ENCODE peak calls at places on chromosomes 6 and 20, in six cellular contexts. One of them, this sample, is unnamed.

GRCh38 chr6:104638841-104639290 is 220.9 kb downstream of the HACE1 start:
- DNase-seq in HT1080: no peak
- DNase-seq in natural killer cell: no peak
- DNase-seq in cardiac septum: no peak
- DNase-seq in iPS-NIHi11: no peak
- DNase-seq in epithelial cell of proximal tubule: no peak
- DNase-seq in this sample: peak

GRCh38 chr6:96213768-96214167 is 198.0 kb downstream of the FUT9 start:
- DNase-seq in HT1080: no peak
- DNase-seq in natural killer cell: no peak
- DNase-seq in cardiac septum: no peak
- DNase-seq in iPS-NIHi11: no peak
- DNase-seq in epithelial cell of proximal tubule: no peak
- DNase-seq in this sample: no peak

GRCh38 chr6:18215436-18215835 is 48.9 kb downstream of the DEK start:
- DNase-seq in HT1080: no peak
- DNase-seq in natural killer cell: no peak
- DNase-seq in cardiac septum: no peak
- DNase-seq in iPS-NIHi11: no peak
- DNase-seq in epithelial cell of proximal tubule: no peak
- DNase-seq in this sample: no peak

GRCh38 chr20:48656661-48657211 is 171.1 kb downstream of the PREX1 start:
- DNase-seq in HT1080: peak
- DNase-seq in natural killer cell: no peak
- DNase-seq in cardiac septum: no peak
- DNase-seq in iPS-NIHi11: peak
- DNase-seq in epithelial cell of proximal tubule: no peak
- DNase-seq in this sample: no peak

GRCh38 chr6:49918787-49919186 is 45.2 kb downstream of the DEFB114 start:
- DNase-seq in HT1080: no peak
- DNase-seq in natural killer cell: no peak
- DNase-seq in cardiac septum: no peak
- DNase-seq in iPS-NIHi11: peak
- DNase-seq in epithelial cell of proximal tubule: no peak
- DNase-seq in this sample: no peak

GRCh38 chr20:36390719-36391415 is 84.7 kb downstream of the DLGAP4 start:
- DNase-seq in HT1080: no peak
- DNase-seq in natural killer cell: no peak
- DNase-seq in cardiac septum: no peak
- DNase-seq in iPS-NIHi11: no peak
- DNase-seq in epithelial cell of proximal tubule: no peak
- DNase-seq in this sample: no peak

GRCh38 chr6:81228912-81229540 is 523.5 kb downstream of the TENT5A start:
- DNase-seq in HT1080: no peak
- DNase-seq in natural killer cell: no peak
- DNase-seq in cardiac septum: no peak
- DNase-seq in iPS-NIHi11: no peak
- DNase-seq in epithelial cell of proximal tubule: no peak
- DNase-seq in this sample: peak

GRCh38 chr6:4892785-4893485 is 110.9 kb downstream of the RPP40 start:
- DNase-seq in HT1080: no peak
- DNase-seq in natural killer cell: no peak
- DNase-seq in cardiac septum: no peak
- DNase-seq in iPS-NIHi11: no peak
- DNase-seq in epithelial cell of proximal tubule: no peak
- DNase-seq in this sample: no peak

GRCh38 chr6:137493218-137494038 is 766 bp downstream of the OLIG3 start:
- DNase-seq in HT1080: no peak
- DNase-seq in natural killer cell: no peak
- DNase-seq in cardiac septum: no peak
- DNase-seq in iPS-NIHi11: peak
- DNase-seq in epithelial cell of proximal tubule: no peak
- DNase-seq in this sample: no peak

GRCh38 chr6:88072462-88072861 is 24.8 kb downstream of the SPACA1 start:
- DNase-seq in HT1080: no peak
- DNase-seq in natural killer cell: no peak
- DNase-seq in cardiac septum: no peak
- DNase-seq in iPS-NIHi11: no peak
- DNase-seq in epithelial cell of proximal tubule: no peak
- DNase-seq in this sample: no peak

GRCh38 chr6:56364482-56365313 is 117.3 kb upstream of the COL21A1 start:
- DNase-seq in HT1080: peak
- DNase-seq in natural killer cell: no peak
- DNase-seq in cardiac septum: no peak
- DNase-seq in iPS-NIHi11: no peak
- DNase-seq in epithelial cell of proximal tubule: no peak
- DNase-seq in this sample: peak

GRCh38 chr6:148182378-148182777 is 160.3 kb upstream of the SASH1 start:
- DNase-seq in HT1080: no peak
- DNase-seq in natural killer cell: no peak
- DNase-seq in cardiac septum: no peak
- DNase-seq in iPS-NIHi11: no peak
- DNase-seq in epithelial cell of proximal tubule: no peak
- DNase-seq in this sample: no peak

GRCh38 chr6:10297825-10298224 is 117.0 kb downstream of the TFAP2A start:
- DNase-seq in HT1080: no peak
- DNase-seq in natural killer cell: no peak
- DNase-seq in cardiac septum: no peak
- DNase-seq in iPS-NIHi11: no peak
- DNase-seq in epithelial cell of proximal tubule: no peak
- DNase-seq in this sample: peak

GRCh38 chr6:24980507-24981384 is 45.0 kb upstream of the RIPOR2 start:
- DNase-seq in HT1080: no peak
- DNase-seq in natural killer cell: no peak
- DNase-seq in cardiac septum: no peak
- DNase-seq in iPS-NIHi11: peak
- DNase-seq in epithelial cell of proximal tubule: no peak
- DNase-seq in this sample: peak

GRCh38 chr20:47502801-47503239 is 1.1 kb downstream of the NCOA3 start:
- DNase-seq in HT1080: peak
- DNase-seq in natural killer cell: no peak
- DNase-seq in cardiac septum: no peak
- DNase-seq in iPS-NIHi11: no peak
- DNase-seq in epithelial cell of proximal tubule: no peak
- DNase-seq in this sample: peak

GRCh38 chr20:36591854-36592641 is 13.5 kb upstream of the RAB5IF start:
- DNase-seq in HT1080: no peak
- DNase-seq in natural killer cell: no peak
- DNase-seq in cardiac septum: no peak
- DNase-seq in iPS-NIHi11: peak
- DNase-seq in epithelial cell of proximal tubule: no peak
- DNase-seq in this sample: peak

GRCh38 chr20:31951530-31952453 is at the start of gene PDRG1:
- DNase-seq in HT1080: peak
- DNase-seq in natural killer cell: peak
- DNase-seq in cardiac septum: peak
- DNase-seq in iPS-NIHi11: peak
- DNase-seq in epithelial cell of proximal tubule: peak
- DNase-seq in this sample: peak

GRCh38 chr20:61163027-61163426 is 89.0 kb upstream of the CDH4 start:
- DNase-seq in HT1080: no peak
- DNase-seq in natural killer cell: no peak
- DNase-seq in cardiac septum: no peak
- DNase-seq in iPS-NIHi11: no peak
- DNase-seq in epithelial cell of proximal tubule: no peak
- DNase-seq in this sample: no peak

GRCh38 chr6:130326496-130326895 is 39.3 kb upstream of the TMEM200A start:
- DNase-seq in HT1080: no peak
- DNase-seq in natural killer cell: no peak
- DNase-seq in cardiac septum: no peak
- DNase-seq in iPS-NIHi11: no peak
- DNase-seq in epithelial cell of proximal tubule: no peak
- DNase-seq in this sample: no peak

GRCh38 chr6:88611721-88612120 is 351.7 kb downstream of the RNGTT start:
- DNase-seq in HT1080: no peak
- DNase-seq in natural killer cell: no peak
- DNase-seq in cardiac septum: no peak
- DNase-seq in iPS-NIHi11: no peak
- DNase-seq in epithelial cell of proximal tubule: no peak
- DNase-seq in this sample: peak

This sample was measured in fibroblast of pulmonary artery.